ENCODE peak calls at places on chromosomes 6 and 20, in ten cellular contexts. Y, B, G, O, N, S, Q, K, T and D are unnamed samples.

GRCh38 chr6:53906842-53907241 is 112.0 kb downstream of the LRRC1 start:
- DNase-seq in T (no peak), B (no peak), O (no peak), Q (no peak), Y (no peak), K (no peak), S (peak), G (no peak), N (peak), D (no peak)

GRCh38 chr6:52990342-52990741 is 4.7 kb downstream of the GSTA4 start:
- DNase-seq in O (no peak), B (no peak), Q (no peak), G (no peak), T (no peak), S (no peak), K (no peak), N (peak), Y (no peak), D (no peak)

GRCh38 chr6:16762547-16763477 is 1.6 kb upstream of the ATXN1 start:
- DNase-seq in G (peak), B (no peak), K (peak), N (peak), Q (peak), O (peak), T (peak), S (peak), Y (peak), D (peak)

GRCh38 chr20:4160761-4161305 is 145.5 kb upstream of the RNF24 start:
- DNase-seq in G (peak), Y (peak), K (no peak), N (peak), Q (no peak), B (no peak), O (no peak), S (peak), T (no peak), D (no peak)

GRCh38 chr6:98239057-98239456 is 595.3 kb upstream of the POU3F2 start:
- DNase-seq in Q (no peak), B (no peak), G (no peak), S (no peak), Y (no peak), T (no peak), N (no peak), O (no peak), K (no peak), D (no peak)

GRCh38 chr6:43496370-43497128 is 13.6 kb downstream of the LRRC73 start:
- DNase-seq in S (peak), Y (peak), Q (no peak), O (no peak), T (no peak), K (no peak), N (peak), G (no peak), B (no peak), D (no peak)

GRCh38 chr6:104940881-104941693 is 15.8 kb upstream of the LIN28B start:
- DNase-seq in S (peak), N (peak), O (no peak), K (peak), Q (no peak), T (no peak), G (no peak), Y (peak), B (no peak), D (peak)

GRCh38 chr20:36873498-36874189 is 2.3 kb upstream of the TLDC2 start:
- DNase-seq in Y (no peak), K (no peak), O (no peak), S (no peak), G (no peak), B (no peak), N (no peak), T (no peak), Q (no peak), D (no peak)